ENCODE peak calls at places on chromosomes 2 and 18, in nine cellular contexts. One of them, this sample, is unnamed.

GRCh38 chr18:63788447-63789096 is 13.4 kb downstream of the SERPINB7 start:
- DNase-seq in pulmonary artery endothelial cell: peak; percentile 61
- DNase-seq in AG08396: peak; percentile 37
- DNase-seq in CMK: no peak
- DNase-seq in NCI-H524: no peak
- DNase-seq in Caki2: peak; percentile 14
- DNase-seq in tibial nerve: no peak
- DNase-seq in B cell: no peak
- DNase-seq in ACHN: peak; percentile 71
- DNase-seq in this sample: peak; percentile 51

GRCh38 chr2:76008001-76008702 is 297.4 kb upstream of the GCFC2 start:
- DNase-seq in pulmonary artery endothelial cell: no peak
- DNase-seq in AG08396: no peak
- DNase-seq in CMK: no peak
- DNase-seq in NCI-H524: peak; percentile 78
- DNase-seq in Caki2: no peak
- DNase-seq in tibial nerve: no peak
- DNase-seq in B cell: no peak
- DNase-seq in ACHN: no peak
- DNase-seq in this sample: no peak

GRCh38 chr2:95058466-95058988 is 33.0 kb downstream of the MAL start:
- DNase-seq in pulmonary artery endothelial cell: no peak
- DNase-seq in AG08396: no peak
- DNase-seq in CMK: no peak
- DNase-seq in NCI-H524: no peak
- DNase-seq in Caki2: no peak
- DNase-seq in tibial nerve: no peak
- DNase-seq in B cell: no peak
- DNase-seq in ACHN: peak; percentile 55
- DNase-seq in this sample: no peak

GRCh38 chr2:173427887-173428683 is 73.4 kb downstream of the CDCA7 start:
- DNase-seq in pulmonary artery endothelial cell: no peak
- DNase-seq in AG08396: peak; percentile 15
- DNase-seq in CMK: no peak
- DNase-seq in NCI-H524: peak; percentile 32
- DNase-seq in Caki2: no peak
- DNase-seq in tibial nerve: peak; percentile 10
- DNase-seq in B cell: no peak
- DNase-seq in ACHN: no peak
- DNase-seq in this sample: peak; percentile 34

GRCh38 chr2:147715807-147716206 is 129.0 kb upstream of the ACVR2A start:
- DNase-seq in pulmonary artery endothelial cell: no peak
- DNase-seq in AG08396: no peak
- DNase-seq in CMK: no peak
- DNase-seq in NCI-H524: peak; percentile 84
- DNase-seq in Caki2: no peak
- DNase-seq in tibial nerve: no peak
- DNase-seq in B cell: no peak
- DNase-seq in ACHN: no peak
- DNase-seq in this sample: no peak

GRCh38 chr2:205712508-205712907 is 30.2 kb downstream of the NRP2 start:
- DNase-seq in pulmonary artery endothelial cell: no peak
- DNase-seq in AG08396: no peak
- DNase-seq in CMK: no peak
- DNase-seq in NCI-H524: peak; percentile 37
- DNase-seq in Caki2: peak; percentile 64
- DNase-seq in tibial nerve: no peak
- DNase-seq in B cell: peak; percentile 37
- DNase-seq in ACHN: peak; percentile 55
- DNase-seq in this sample: peak; percentile 36

GRCh38 chr2:21454839-21455238 is 331.1 kb downstream of the TDRD15 start:
- DNase-seq in pulmonary artery endothelial cell: no peak
- DNase-seq in AG08396: no peak
- DNase-seq in CMK: no peak
- DNase-seq in NCI-H524: no peak
- DNase-seq in Caki2: no peak
- DNase-seq in tibial nerve: no peak
- DNase-seq in B cell: no peak
- DNase-seq in ACHN: no peak
- DNase-seq in this sample: no peak

GRCh38 chr2:43013821-43014345 is 212.5 kb downstream of the ZFP36L2 start:
- DNase-seq in pulmonary artery endothelial cell: no peak
- DNase-seq in AG08396: no peak
- DNase-seq in CMK: no peak
- DNase-seq in NCI-H524: no peak
- DNase-seq in Caki2: no peak
- DNase-seq in tibial nerve: no peak
- DNase-seq in B cell: no peak
- DNase-seq in ACHN: no peak
- DNase-seq in this sample: no peak

GRCh38 chr2:67446504-67446911 is 49.4 kb downstream of the ETAA1 start:
- DNase-seq in pulmonary artery endothelial cell: no peak
- DNase-seq in AG08396: no peak
- DNase-seq in CMK: no peak
- DNase-seq in NCI-H524: peak; percentile 31
- DNase-seq in Caki2: peak; percentile 69
- DNase-seq in tibial nerve: no peak
- DNase-seq in B cell: no peak
- DNase-seq in ACHN: no peak
- DNase-seq in this sample: no peak

GRCh38 chr2:164816046-164816445 is 25.6 kb downstream of the COBLL1 start:
- DNase-seq in pulmonary artery endothelial cell: no peak
- DNase-seq in AG08396: no peak
- DNase-seq in CMK: no peak
- DNase-seq in NCI-H524: no peak
- DNase-seq in Caki2: no peak
- DNase-seq in tibial nerve: no peak
- DNase-seq in B cell: no peak
- DNase-seq in ACHN: no peak
- DNase-seq in this sample: no peak

GRCh38 chr2:158006961-158007664 is 94.6 kb upstream of the UPP2 start:
- DNase-seq in pulmonary artery endothelial cell: no peak
- DNase-seq in AG08396: no peak
- DNase-seq in CMK: no peak
- DNase-seq in NCI-H524: no peak
- DNase-seq in Caki2: no peak
- DNase-seq in tibial nerve: no peak
- DNase-seq in B cell: peak; percentile 32
- DNase-seq in ACHN: no peak
- DNase-seq in this sample: no peak

GRCh38 chr2:46067501-46068292 is 229.5 kb upstream of the EPAS1 start:
- DNase-seq in pulmonary artery endothelial cell: peak; percentile 98
- DNase-seq in AG08396: peak; percentile 45
- DNase-seq in CMK: no peak
- DNase-seq in NCI-H524: no peak
- DNase-seq in Caki2: peak; percentile 92
- DNase-seq in tibial nerve: no peak
- DNase-seq in B cell: no peak
- DNase-seq in ACHN: peak; percentile 99
- DNase-seq in this sample: peak; percentile 82

GRCh38 chr2:240983361-240983995 is 14.9 kb upstream of the SNED1 start:
- DNase-seq in pulmonary artery endothelial cell: no peak
- DNase-seq in AG08396: no peak
- DNase-seq in CMK: no peak
- DNase-seq in NCI-H524: peak; percentile 58
- DNase-seq in Caki2: no peak
- DNase-seq in tibial nerve: no peak
- DNase-seq in B cell: peak; percentile 66
- DNase-seq in ACHN: peak; percentile 66
- DNase-seq in this sample: no peak

GRCh38 chr18:3248062-3248669 is 565 bp downstream of the MYL12A start:
- DNase-seq in pulmonary artery endothelial cell: no peak
- DNase-seq in AG08396: peak; percentile 37
- DNase-seq in CMK: no peak
- DNase-seq in NCI-H524: peak; percentile 43
- DNase-seq in Caki2: no peak
- DNase-seq in tibial nerve: peak; percentile 18
- DNase-seq in B cell: no peak
- DNase-seq in ACHN: peak; percentile 27
- DNase-seq in this sample: peak; percentile 22

GRCh38 chr2:11839916-11840315 is 93.5 kb downstream of the LPIN1 start:
- DNase-seq in pulmonary artery endothelial cell: no peak
- DNase-seq in AG08396: no peak
- DNase-seq in CMK: no peak
- DNase-seq in NCI-H524: no peak
- DNase-seq in Caki2: no peak
- DNase-seq in tibial nerve: no peak
- DNase-seq in B cell: no peak
- DNase-seq in ACHN: no peak
- DNase-seq in this sample: no peak

GRCh38 chr2:229980440-229981184 is 58.3 kb downstream of the FBXO36 start:
- DNase-seq in pulmonary artery endothelial cell: peak; percentile 63
- DNase-seq in AG08396: peak; percentile 55
- DNase-seq in CMK: no peak
- DNase-seq in NCI-H524: peak; percentile 10
- DNase-seq in Caki2: peak; percentile 55
- DNase-seq in tibial nerve: peak; percentile 12
- DNase-seq in B cell: no peak
- DNase-seq in ACHN: peak; percentile 85
- DNase-seq in this sample: peak; percentile 76

GRCh38 chr2:16613475-16613874 is 52.2 kb downstream of the CYRIA start:
- DNase-seq in pulmonary artery endothelial cell: no peak
- DNase-seq in AG08396: no peak
- DNase-seq in CMK: no peak
- DNase-seq in NCI-H524: peak; percentile 79
- DNase-seq in Caki2: peak; percentile 35
- DNase-seq in tibial nerve: no peak
- DNase-seq in B cell: peak; percentile 53
- DNase-seq in ACHN: no peak
- DNase-seq in this sample: no peak

GRCh38 chr2:227161947-227162346 is 2.1 kb downstream of the COL4A4 start:
- DNase-seq in pulmonary artery endothelial cell: no peak
- DNase-seq in AG08396: no peak
- DNase-seq in CMK: no peak
- DNase-seq in NCI-H524: no peak
- DNase-seq in Caki2: no peak
- DNase-seq in tibial nerve: no peak
- DNase-seq in B cell: no peak
- DNase-seq in ACHN: no peak
- DNase-seq in this sample: no peak

GRCh38 chr18:55415258-55415871 is 172.6 kb downstream of the TCF4 start:
- DNase-seq in pulmonary artery endothelial cell: peak; percentile 77
- DNase-seq in AG08396: peak; percentile 68
- DNase-seq in CMK: peak; percentile 59
- DNase-seq in NCI-H524: peak; percentile 59
- DNase-seq in Caki2: peak; percentile 18
- DNase-seq in tibial nerve: peak; percentile 99
- DNase-seq in B cell: peak; percentile 90
- DNase-seq in ACHN: peak; percentile 66
- DNase-seq in this sample: peak; percentile 76

GRCh38 chr2:105125428-105125827 is 87.6 kb downstream of the MRPS9 start:
- DNase-seq in pulmonary artery endothelial cell: no peak
- DNase-seq in AG08396: no peak
- DNase-seq in CMK: no peak
- DNase-seq in NCI-H524: peak; percentile 72
- DNase-seq in Caki2: no peak
- DNase-seq in tibial nerve: no peak
- DNase-seq in B cell: no peak
- DNase-seq in ACHN: peak; percentile 13
- DNase-seq in this sample: no peak

GRCh38 chr18:51235011-51235789 is 37.7 kb upstream of the MEX3C start:
- DNase-seq in pulmonary artery endothelial cell: no peak
- DNase-seq in AG08396: no peak
- DNase-seq in CMK: no peak
- DNase-seq in NCI-H524: no peak
- DNase-seq in Caki2: peak; percentile 46
- DNase-seq in tibial nerve: no peak
- DNase-seq in B cell: no peak
- DNase-seq in ACHN: peak; percentile 41
- DNase-seq in this sample: peak; percentile 14

GRCh38 chr18:79573921-79574491 is 105.6 kb upstream of the CTDP1 start:
- DNase-seq in pulmonary artery endothelial cell: no peak
- DNase-seq in AG08396: no peak
- DNase-seq in CMK: no peak
- DNase-seq in NCI-H524: no peak
- DNase-seq in Caki2: no peak
- DNase-seq in tibial nerve: no peak
- DNase-seq in B cell: no peak
- DNase-seq in ACHN: no peak
- DNase-seq in this sample: no peak

GRCh38 chr2:233439191-233439590 is 84.9 kb downstream of the DGKD start:
- DNase-seq in pulmonary artery endothelial cell: no peak
- DNase-seq in AG08396: no peak
- DNase-seq in CMK: no peak
- DNase-seq in NCI-H524: no peak
- DNase-seq in Caki2: no peak
- DNase-seq in tibial nerve: no peak
- DNase-seq in B cell: no peak
- DNase-seq in ACHN: no peak
- DNase-seq in this sample: no peak

GRCh38 chr18:79515944-79516351 is 120.2 kb downstream of the NFATC1 start:
- DNase-seq in pulmonary artery endothelial cell: no peak
- DNase-seq in AG08396: no peak
- DNase-seq in CMK: no peak
- DNase-seq in NCI-H524: no peak
- DNase-seq in Caki2: no peak
- DNase-seq in tibial nerve: no peak
- DNase-seq in B cell: no peak
- DNase-seq in ACHN: no peak
- DNase-seq in this sample: no peak

GRCh38 chr2:86281066-86281700 is 56.2 kb downstream of the REEP1 start:
- DNase-seq in pulmonary artery endothelial cell: no peak
- DNase-seq in AG08396: no peak
- DNase-seq in CMK: no peak
- DNase-seq in NCI-H524: no peak
- DNase-seq in Caki2: no peak
- DNase-seq in tibial nerve: no peak
- DNase-seq in B cell: no peak
- DNase-seq in ACHN: no peak
- DNase-seq in this sample: no peak

GRCh38 chr18:59910967-59911366 is 11.2 kb downstream of the PMAIP1 start:
- DNase-seq in pulmonary artery endothelial cell: no peak
- DNase-seq in AG08396: no peak
- DNase-seq in CMK: no peak
- DNase-seq in NCI-H524: no peak
- DNase-seq in Caki2: no peak
- DNase-seq in tibial nerve: no peak
- DNase-seq in B cell: no peak
- DNase-seq in ACHN: no peak
- DNase-seq in this sample: no peak